ENCODE peak calls at places on chromosome 17, in nine cellular contexts. One of them, this sample, is unnamed.
A peak's percentile ranks its signal among the peaks of the same experiment; 100 is the strongest.

GRCh38 chr17:17313350-17313991 is 10.3 kb downstream of the NT5M start:
- DNase-seq in spleen: peak; percentile 89
- DNase-seq in AG10803: no peak
- DNase-seq in lung: peak; percentile 69
- DNase-seq in CD8-positive, alpha-beta T cell: peak; percentile 75
- DNase-seq in lower leg skin: no peak
- DNase-seq in dorsolateral prefrontal cortex: no peak
- DNase-seq in bronchial epithelial cell: peak; percentile 57
- DNase-seq in upper lobe of left lung: peak; percentile 63
- DNase-seq in this sample: peak; percentile 46

GRCh38 chr17:951388-952132 is 28.0 kb downstream of the NXN start:
- DNase-seq in spleen: no peak
- DNase-seq in AG10803: peak; percentile 93
- DNase-seq in lung: no peak
- DNase-seq in CD8-positive, alpha-beta T cell: no peak
- DNase-seq in lower leg skin: no peak
- DNase-seq in dorsolateral prefrontal cortex: no peak
- DNase-seq in bronchial epithelial cell: peak; percentile 33
- DNase-seq in upper lobe of left lung: no peak
- DNase-seq in this sample: no peak

GRCh38 chr17:265726-266125 is 84.3 kb upstream of the DOC2B start:
- DNase-seq in spleen: peak; percentile 50
- DNase-seq in AG10803: no peak
- DNase-seq in lung: no peak
- DNase-seq in CD8-positive, alpha-beta T cell: no peak
- DNase-seq in lower leg skin: no peak
- DNase-seq in dorsolateral prefrontal cortex: peak; percentile 44
- DNase-seq in bronchial epithelial cell: no peak
- DNase-seq in upper lobe of left lung: peak; percentile 11
- DNase-seq in this sample: peak; percentile 71

GRCh38 chr17:1186214-1186820 is 6.5 kb upstream of the ABR start:
- DNase-seq in spleen: no peak
- DNase-seq in AG10803: peak; percentile 25
- DNase-seq in lung: no peak
- DNase-seq in CD8-positive, alpha-beta T cell: no peak
- DNase-seq in lower leg skin: no peak
- DNase-seq in dorsolateral prefrontal cortex: no peak
- DNase-seq in bronchial epithelial cell: peak; percentile 86
- DNase-seq in upper lobe of left lung: no peak
- DNase-seq in this sample: no peak

GRCh38 chr17:80859004-80859941 is 132.4 kb upstream of the CHMP6 start:
- DNase-seq in spleen: peak; percentile 73
- DNase-seq in AG10803: peak; percentile 92
- DNase-seq in lung: peak; percentile 54
- DNase-seq in CD8-positive, alpha-beta T cell: no peak
- DNase-seq in lower leg skin: no peak
- DNase-seq in dorsolateral prefrontal cortex: peak; percentile 75
- DNase-seq in bronchial epithelial cell: peak; percentile 77
- DNase-seq in upper lobe of left lung: no peak
- DNase-seq in this sample: peak; percentile 91

GRCh38 chr17:82446649-82447048 is 3.9 kb downstream of the CYBC1 start:
- DNase-seq in spleen: no peak
- DNase-seq in AG10803: no peak
- DNase-seq in lung: no peak
- DNase-seq in CD8-positive, alpha-beta T cell: no peak
- DNase-seq in lower leg skin: no peak
- DNase-seq in dorsolateral prefrontal cortex: no peak
- DNase-seq in bronchial epithelial cell: no peak
- DNase-seq in upper lobe of left lung: no peak
- DNase-seq in this sample: no peak

GRCh38 chr17:81466564-81467472 is 45.8 kb downstream of the ACTG1 start:
- DNase-seq in spleen: no peak
- DNase-seq in AG10803: no peak
- DNase-seq in lung: no peak
- DNase-seq in CD8-positive, alpha-beta T cell: no peak
- DNase-seq in lower leg skin: no peak
- DNase-seq in dorsolateral prefrontal cortex: no peak
- DNase-seq in bronchial epithelial cell: no peak
- DNase-seq in upper lobe of left lung: no peak
- DNase-seq in this sample: no peak

GRCh38 chr17:47257651-47258339 is 4.2 kb downstream of the ITGB3 start:
- DNase-seq in spleen: no peak
- DNase-seq in AG10803: peak; percentile 89
- DNase-seq in lung: no peak
- DNase-seq in CD8-positive, alpha-beta T cell: no peak
- DNase-seq in lower leg skin: no peak
- DNase-seq in dorsolateral prefrontal cortex: no peak
- DNase-seq in bronchial epithelial cell: peak; percentile 59
- DNase-seq in upper lobe of left lung: no peak
- DNase-seq in this sample: no peak

GRCh38 chr17:30599424-30600061 is 122.3 kb downstream of the GOSR1 start:
- DNase-seq in spleen: no peak
- DNase-seq in AG10803: no peak
- DNase-seq in lung: no peak
- DNase-seq in CD8-positive, alpha-beta T cell: no peak
- DNase-seq in lower leg skin: no peak
- DNase-seq in dorsolateral prefrontal cortex: no peak
- DNase-seq in bronchial epithelial cell: no peak
- DNase-seq in upper lobe of left lung: no peak
- DNase-seq in this sample: no peak

DNA sequence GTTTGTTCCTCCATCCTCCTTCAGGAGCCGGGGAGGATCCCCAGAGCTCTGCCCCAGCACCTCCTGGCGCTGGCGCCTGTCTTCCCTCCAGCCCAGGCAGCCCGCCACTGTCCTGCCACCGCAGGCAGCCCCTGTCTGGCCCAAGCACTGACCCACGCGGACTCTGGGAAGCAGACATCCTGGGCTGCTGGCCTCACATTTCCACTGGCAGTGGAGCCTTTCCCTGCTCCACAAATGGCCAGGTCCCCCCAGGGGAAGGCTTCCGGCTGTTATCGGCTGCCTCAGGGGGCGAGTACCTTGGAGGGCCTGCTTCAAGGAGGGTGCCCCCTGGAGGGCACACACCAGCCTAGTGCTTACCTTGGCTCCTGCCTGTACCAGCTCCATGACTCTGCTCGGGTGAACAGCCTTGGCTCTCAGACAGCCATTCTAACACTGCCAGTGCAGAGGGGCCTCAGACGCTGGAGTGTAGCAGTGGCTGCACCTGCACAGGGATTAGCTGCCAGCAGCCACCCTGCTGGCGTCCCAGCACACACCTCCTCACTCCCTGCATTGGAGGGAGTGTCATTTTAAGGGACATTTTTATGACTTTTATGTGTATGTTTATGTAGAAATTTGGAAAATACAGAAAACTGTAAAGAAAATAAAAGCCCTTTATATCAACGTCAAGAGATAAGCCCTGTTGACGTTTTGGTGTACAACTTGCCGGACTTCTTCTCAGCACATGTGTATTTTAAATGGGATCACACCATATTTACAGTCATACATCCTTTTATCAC is 21.0 kb downstream of the ACE start:
- DNase-seq in spleen: no peak
- DNase-seq in AG10803: no peak
- DNase-seq in lung: no peak
- DNase-seq in CD8-positive, alpha-beta T cell: no peak
- DNase-seq in lower leg skin: no peak
- DNase-seq in dorsolateral prefrontal cortex: no peak
- DNase-seq in bronchial epithelial cell: peak; percentile 12
- DNase-seq in upper lobe of left lung: no peak
- DNase-seq in this sample: no peak
- TF ChIP-seq CTCF in spleen: no peak
- TF ChIP-seq CTCF in AG10803: peak; percentile 13
- TF ChIP-seq CTCF in lung: no peak
- TF ChIP-seq CTCF in CD8-positive, alpha-beta T cell: no peak
- TF ChIP-seq CTCF in lower leg skin: no peak
- TF ChIP-seq CTCF in dorsolateral prefrontal cortex: no peak
- TF ChIP-seq CTCF in bronchial epithelial cell: peak; percentile 31
- TF ChIP-seq CTCF in upper lobe of left lung: no peak
- TF ChIP-seq CTCF in this sample: peak; percentile 28

GRCh38 chr17:70138309-70138865 is 30.9 kb upstream of the KCNJ2 start:
- DNase-seq in spleen: no peak
- DNase-seq in AG10803: peak; percentile 78
- DNase-seq in lung: no peak
- DNase-seq in CD8-positive, alpha-beta T cell: no peak
- DNase-seq in lower leg skin: no peak
- DNase-seq in dorsolateral prefrontal cortex: no peak
- DNase-seq in bronchial epithelial cell: no peak
- DNase-seq in upper lobe of left lung: no peak
- DNase-seq in this sample: no peak
- TF ChIP-seq CTCF in spleen: no peak
- TF ChIP-seq CTCF in AG10803: no peak
- TF ChIP-seq CTCF in lung: no peak
- TF ChIP-seq CTCF in CD8-positive, alpha-beta T cell: no peak
- TF ChIP-seq CTCF in lower leg skin: no peak
- TF ChIP-seq CTCF in dorsolateral prefrontal cortex: no peak
- TF ChIP-seq CTCF in bronchial epithelial cell: no peak
- TF ChIP-seq CTCF in upper lobe of left lung: no peak
- TF ChIP-seq CTCF in this sample: no peak

DNA sequence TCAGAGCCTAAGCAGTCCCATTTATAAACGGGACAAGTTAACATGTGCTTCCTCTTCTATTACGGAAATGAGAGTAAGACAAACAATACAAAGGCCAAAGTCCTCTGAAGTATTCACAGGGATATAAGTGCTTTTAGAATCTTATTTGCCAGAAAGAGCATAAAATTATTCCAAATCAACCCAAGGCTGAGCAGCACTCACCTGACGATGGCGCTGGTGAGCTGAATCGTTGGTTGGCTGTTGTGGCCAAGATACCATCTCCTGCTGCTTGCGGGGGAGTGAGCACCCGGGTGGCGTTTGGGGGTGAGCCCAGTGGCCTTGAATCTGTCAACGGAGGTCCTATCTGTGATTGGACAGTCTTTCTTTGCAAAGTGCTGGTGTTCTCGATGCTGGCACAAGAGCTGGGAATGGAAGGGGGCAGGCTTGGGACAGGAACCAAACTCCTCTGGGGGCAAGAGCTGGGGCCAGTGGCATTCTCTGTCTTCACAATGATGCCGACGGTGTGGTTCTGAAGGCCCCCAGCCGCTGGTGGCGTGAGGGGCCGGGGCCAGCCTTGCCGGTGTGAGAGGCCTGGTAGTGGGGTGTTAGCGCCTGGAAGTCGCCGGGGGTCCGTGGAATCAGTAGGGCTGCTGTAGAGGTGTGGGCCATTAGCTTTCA is 9.5 kb upstream of the DHRS13 start:
- DNase-seq in spleen: no peak
- DNase-seq in AG10803: no peak
- DNase-seq in lung: no peak
- DNase-seq in CD8-positive, alpha-beta T cell: peak; percentile 37
- DNase-seq in lower leg skin: no peak
- DNase-seq in dorsolateral prefrontal cortex: no peak
- DNase-seq in bronchial epithelial cell: no peak
- DNase-seq in upper lobe of left lung: no peak
- DNase-seq in this sample: no peak
- TF ChIP-seq CTCF in spleen: no peak
- TF ChIP-seq CTCF in AG10803: peak; percentile 25
- TF ChIP-seq CTCF in lung: no peak
- TF ChIP-seq CTCF in CD8-positive, alpha-beta T cell: no peak
- TF ChIP-seq CTCF in lower leg skin: no peak
- TF ChIP-seq CTCF in dorsolateral prefrontal cortex: no peak
- TF ChIP-seq CTCF in bronchial epithelial cell: peak; percentile 14
- TF ChIP-seq CTCF in upper lobe of left lung: no peak
- TF ChIP-seq CTCF in this sample: peak; percentile 49

GRCh38 chr17:45236002-45236606 is 14.4 kb downstream of the FMNL1 start:
- DNase-seq in spleen: peak; percentile 75
- DNase-seq in AG10803: no peak
- DNase-seq in lung: no peak
- DNase-seq in CD8-positive, alpha-beta T cell: no peak
- DNase-seq in lower leg skin: no peak
- DNase-seq in dorsolateral prefrontal cortex: no peak
- DNase-seq in bronchial epithelial cell: no peak
- DNase-seq in upper lobe of left lung: no peak
- DNase-seq in this sample: no peak
- TF ChIP-seq CTCF in spleen: no peak
- TF ChIP-seq CTCF in AG10803: no peak
- TF ChIP-seq CTCF in lung: no peak
- TF ChIP-seq CTCF in CD8-positive, alpha-beta T cell: peak; percentile 9
- TF ChIP-seq CTCF in lower leg skin: no peak
- TF ChIP-seq CTCF in dorsolateral prefrontal cortex: peak; percentile 9
- TF ChIP-seq CTCF in bronchial epithelial cell: no peak
- TF ChIP-seq CTCF in upper lobe of left lung: no peak
- TF ChIP-seq CTCF in this sample: peak; percentile 70

DNA sequence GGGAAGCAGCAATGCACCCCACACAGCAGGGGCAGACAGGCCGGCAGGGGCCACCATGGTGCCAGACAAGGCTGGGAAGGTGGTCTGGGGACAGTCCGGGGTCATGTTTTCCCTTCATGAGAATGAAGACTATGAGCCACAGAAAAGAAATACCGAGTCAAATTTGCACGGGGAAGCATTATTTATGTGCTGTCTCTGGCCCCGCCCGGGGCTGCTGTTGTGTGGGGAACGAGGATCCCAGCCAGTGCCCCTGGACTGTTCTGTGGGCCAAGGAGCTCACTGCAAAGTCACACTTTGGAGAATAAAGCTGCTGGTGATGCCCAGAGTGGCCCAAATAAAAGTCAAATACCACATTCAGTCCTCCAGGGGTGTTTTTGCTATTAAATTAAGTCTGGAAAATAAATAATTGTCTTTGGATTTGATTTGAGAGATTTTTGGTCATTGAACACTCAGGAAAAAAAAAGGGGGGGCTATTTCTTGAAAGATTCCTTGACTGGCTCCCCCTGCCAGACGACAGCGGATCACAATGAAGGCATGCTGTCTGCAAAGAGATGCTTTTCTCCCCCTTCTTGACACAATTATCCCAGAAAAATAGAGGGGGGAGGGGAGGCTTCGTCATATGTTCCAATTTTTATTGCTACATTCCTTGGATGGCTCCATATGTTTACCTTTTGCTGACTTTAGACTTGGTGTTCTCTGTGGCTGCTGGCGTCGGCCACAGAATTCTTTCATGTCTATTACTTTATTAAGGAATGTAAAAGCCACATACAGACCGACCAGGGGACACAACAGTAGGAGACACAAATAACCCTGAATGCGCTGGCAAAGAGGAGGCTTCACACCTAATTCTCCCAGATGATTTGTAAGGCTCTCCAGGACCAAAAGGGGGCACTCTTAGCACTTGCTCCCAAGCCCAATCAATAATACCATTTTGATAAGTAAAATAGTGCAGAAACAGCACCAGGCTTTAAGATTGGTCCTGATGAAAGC is 27.1 kb upstream of the ANKFN1 start:
- DNase-seq in spleen: no peak
- DNase-seq in AG10803: peak; percentile 85
- DNase-seq in lung: no peak
- DNase-seq in CD8-positive, alpha-beta T cell: no peak
- DNase-seq in lower leg skin: peak; percentile 20
- DNase-seq in dorsolateral prefrontal cortex: no peak
- DNase-seq in bronchial epithelial cell: peak; percentile 11
- DNase-seq in upper lobe of left lung: no peak
- DNase-seq in this sample: no peak
- TF ChIP-seq CTCF in spleen: no peak
- TF ChIP-seq CTCF in AG10803: peak; percentile 80
- TF ChIP-seq CTCF in lung: no peak
- TF ChIP-seq CTCF in CD8-positive, alpha-beta T cell: no peak
- TF ChIP-seq CTCF in lower leg skin: no peak
- TF ChIP-seq CTCF in dorsolateral prefrontal cortex: peak; percentile 52
- TF ChIP-seq CTCF in bronchial epithelial cell: peak; percentile 41
- TF ChIP-seq CTCF in upper lobe of left lung: peak; percentile 27
- TF ChIP-seq CTCF in this sample: peak; percentile 83

This sample was measured in chondrocyte.